ENCODE peak calls at places on chromosome 5, in six cellular contexts. T is NCI-H69; N is activated T-cell treated with anti-CD3 and anti-CD28 coated beads, Interleukin-2, amount 50 U/mL, for 72 hours; Z is WTC11; M is amniotic epithelial cell; L is iPS-NIHi11. A is an unnamed sample.

GRCh38 chr5:112160652-112161391 is 258.3 kb downstream of the EPB41L4A start:
- DNase-seq in T (peak), N (peak), Z (peak), M (peak), L (peak), A (peak)

GRCh38 chr5:118937393-118938061 is 50.8 kb downstream of the DTWD2 start:
- DNase-seq in T (no peak), N (no peak), Z (no peak), M (peak), L (no peak), A (no peak)

GRCh38 chr5:180816608-180817534 is 14.3 kb upstream of the MGAT1 start:
- DNase-seq in T (peak), N (no peak), Z (no peak), M (peak), L (no peak), A (peak)

GRCh38 chr5:104088876-104089778 is 526.5 kb upstream of the NUDT12 start:
- DNase-seq in T (peak), N (no peak), Z (no peak), M (peak), L (no peak), A (no peak)

GRCh38 chr5:139633295-139634027 is 14.7 kb upstream of the CXXC5 start:
- DNase-seq in T (peak), N (peak), Z (peak), M (peak), L (peak), A (peak)

GRCh38 chr5:126027652-126028051 is 395.6 kb upstream of the GRAMD2B start:
- DNase-seq in T (no peak), N (no peak), Z (no peak), M (no peak), L (no peak), A (no peak)

GRCh38 chr5:60517850-60518249 is 182.1 kb downstream of the DEPDC1B start:
- DNase-seq in T (no peak), N (no peak), Z (no peak), M (no peak), L (no peak), A (no peak)

GRCh38 chr5:77211013-77211690 is 672 bp downstream of the PDE8B start:
- DNase-seq in T (peak), N (no peak), Z (peak), M (no peak), L (peak), A (peak)

GRCh38 chr5:17190799-17191391 is 26.5 kb upstream of the BASP1 start:
- DNase-seq in T (no peak), N (no peak), Z (no peak), M (peak), L (no peak), A (no peak)

GRCh38 chr5:179143446-179143845 is 83.3 kb downstream of the ZNF354C start:
- DNase-seq in T (no peak), N (no peak), Z (peak), M (peak), L (peak), A (peak)

GRCh38 chr5:123089971-123090640 is 1.1 kb downstream of the PRDM6 start:
- DNase-seq in T (peak), N (no peak), Z (peak), M (peak), L (peak), A (peak)

GRCh38 chr5:56142233-56142619 is 90.9 kb downstream of the ANKRD55 start:
- DNase-seq in T (no peak), N (no peak), Z (peak), M (no peak), L (no peak), A (no peak)

GRCh38 chr5:14112998-14113652 is 30.0 kb upstream of the TRIO start:
- DNase-seq in T (no peak), N (no peak), Z (no peak), M (no peak), L (no peak), A (no peak)

GRCh38 chr5:98108497-98108896 is 665.0 kb upstream of the RGMB start:
- DNase-seq in T (no peak), N (no peak), Z (no peak), M (peak), L (no peak), A (no peak)

GRCh38 chr5:74631088-74631960 is 9.2 kb downstream of the ENC1 start:
- DNase-seq in T (no peak), N (peak), Z (no peak), M (peak), L (no peak), A (peak)

GRCh38 chr5:29005386-29005785 is 1967.0 kb upstream of the CDH9 start:
- DNase-seq in T (peak), N (no peak), Z (no peak), M (peak), L (peak), A (peak)

GRCh38 chr5:117590944-117591343 is 1016.3 kb upstream of the SEMA6A start:
- DNase-seq in T (peak), N (no peak), Z (no peak), M (peak), L (peak), A (no peak)

GRCh38 chr5:147216552-147217154 is 18.2 kb upstream of the STK32A start:
- DNase-seq in T (peak), N (no peak), Z (peak), M (peak), L (no peak), A (no peak)

GRCh38 chr5:122772446-122772845 is 2.4 kb upstream of the SNX2 start:
- DNase-seq in T (no peak), N (no peak), Z (no peak), M (peak), L (no peak), A (no peak)

GRCh38 chr5:179270581-179271300 is 74.5 kb downstream of the ADAMTS2 start:
- DNase-seq in T (no peak), N (no peak), Z (peak), M (peak), L (no peak), A (no peak)

GRCh38 chr5:33343661-33344327 is 97.0 kb upstream of the TARS1 start:
- DNase-seq in T (no peak), N (no peak), Z (no peak), M (peak), L (no peak), A (no peak)

GRCh38 chr5:54646285-54647101 is 128.9 kb downstream of the SNX18 start:
- DNase-seq in T (peak), N (peak), Z (peak), M (no peak), L (peak), A (peak)

GRCh38 chr5:139696167-139696893 is 48.2 kb downstream of the CXXC5 start:
- DNase-seq in T (no peak), N (no peak), Z (no peak), M (no peak), L (no peak), A (no peak)

GRCh38 chr5:1298067-1298551 is 3.2 kb upstream of the TERT start:
- DNase-seq in T (no peak), N (no peak), Z (no peak), M (no peak), L (no peak), A (no peak)

GRCh38 chr5:84642324-84642723 is 257.6 kb upstream of the EDIL3 start:
- DNase-seq in T (no peak), N (no peak), Z (no peak), M (no peak), L (no peak), A (no peak)

GRCh38 chr5:92371889-92372235 is 988.7 kb upstream of the ARRDC3 start:
- DNase-seq in T (no peak), N (no peak), Z (no peak), M (no peak), L (no peak), A (no peak)

GRCh38 chr5:67802766-67803165 is 412.8 kb upstream of the PIK3R1 start:
- DNase-seq in T (no peak), N (no peak), Z (no peak), M (no peak), L (no peak), A (no peak)

GRCh38 chr5:88405783-88406182 is 137.1 kb upstream of the TMEM161B start:
- DNase-seq in T (peak), N (no peak), Z (no peak), M (no peak), L (no peak), A (no peak)

GRCh38 chr5:178474562-178475184 is 115.5 kb downstream of the COL23A1 start:
- DNase-seq in T (no peak), N (no peak), Z (no peak), M (no peak), L (no peak), A (no peak)

GRCh38 chr5:126600631-126601511 is at the start of gene PHAX:
- DNase-seq in T (peak), N (peak), Z (peak), M (peak), L (peak), A (peak)

GRCh38 chr5:5318426-5319205 is 103.9 kb upstream of the ICE1 start:
- DNase-seq in T (no peak), N (no peak), Z (no peak), M (peak), L (no peak), A (no peak)

GRCh38 chr5:9464478-9464877 is 81.4 kb downstream of the SEMA5A start:
- DNase-seq in T (no peak), N (no peak), Z (no peak), M (no peak), L (no peak), A (no peak)